ENCODE peak calls at places on chromosomes 1 and 21, in six cellular contexts. One of them, this sample, is unnamed.

GRCh38 chr1:11061652-11062365 is 2.0 kb upstream of the SRM start:
- DNase-seq in endothelial cell: no peak
- DNase-seq in sciatic nerve: no peak
- DNase-seq in NT2/D1: no peak
- DNase-seq in GF-D8: no peak
- DNase-seq in heart left ventricle: no peak
- DNase-seq in this sample: no peak

GRCh38 chr1:244361764-244362473 is 89.8 kb downstream of the ADSS2 start:
- DNase-seq in sciatic nerve: no peak
- DNase-seq in GF-D8: no peak
- DNase-seq in endothelial cell: no peak
- DNase-seq in heart left ventricle: no peak
- DNase-seq in NT2/D1: peak
- DNase-seq in this sample: peak

GRCh38 chr21:43942621-43943020 is 69.5 kb upstream of the TRAPPC10 start:
- DNase-seq in GF-D8: no peak
- DNase-seq in sciatic nerve: no peak
- DNase-seq in heart left ventricle: no peak
- DNase-seq in NT2/D1: no peak
- DNase-seq in endothelial cell: no peak
- DNase-seq in this sample: no peak

GRCh38 chr1:3467096-3468036 is 12.9 kb downstream of the ARHGEF16 start:
- DNase-seq in sciatic nerve: peak
- DNase-seq in heart left ventricle: no peak
- DNase-seq in endothelial cell: no peak
- DNase-seq in NT2/D1: no peak
- DNase-seq in GF-D8: no peak
- DNase-seq in this sample: no peak

GRCh38 chr1:3003039-3003940 is 18.0 kb upstream of the ACTRT2 start:
- DNase-seq in endothelial cell: no peak
- DNase-seq in GF-D8: no peak
- DNase-seq in NT2/D1: no peak
- DNase-seq in sciatic nerve: peak
- DNase-seq in heart left ventricle: no peak
- DNase-seq in this sample: no peak

GRCh38 chr1:182857212-182857611 is 18.1 kb downstream of the DHX9 start:
- DNase-seq in GF-D8: no peak
- DNase-seq in heart left ventricle: no peak
- DNase-seq in endothelial cell: no peak
- DNase-seq in NT2/D1: no peak
- DNase-seq in sciatic nerve: no peak
- DNase-seq in this sample: no peak

GRCh38 chr1:226912587-226913176 is 27.4 kb upstream of the COQ8A start:
- DNase-seq in endothelial cell: peak
- DNase-seq in GF-D8: no peak
- DNase-seq in NT2/D1: peak
- DNase-seq in sciatic nerve: no peak
- DNase-seq in heart left ventricle: peak
- DNase-seq in this sample: no peak

GRCh38 chr1:155196103-155196892 is 11.4 kb downstream of the THBS3 start:
- DNase-seq in heart left ventricle: no peak
- DNase-seq in GF-D8: no peak
- DNase-seq in NT2/D1: peak
- DNase-seq in sciatic nerve: peak
- DNase-seq in endothelial cell: no peak
- DNase-seq in this sample: no peak

GRCh38 chr1:71753746-71754145 is 528.6 kb downstream of the NEGR1 start:
- DNase-seq in endothelial cell: no peak
- DNase-seq in GF-D8: no peak
- DNase-seq in heart left ventricle: no peak
- DNase-seq in sciatic nerve: no peak
- DNase-seq in NT2/D1: no peak
- DNase-seq in this sample: no peak

GRCh38 chr1:21383785-21384401 is 56.0 kb upstream of the NBPF3 start:
- DNase-seq in heart left ventricle: no peak
- DNase-seq in GF-D8: no peak
- DNase-seq in sciatic nerve: no peak
- DNase-seq in NT2/D1: no peak
- DNase-seq in endothelial cell: no peak
- DNase-seq in this sample: no peak

GRCh38 chr1:58539553-58539952 is 7.0 kb downstream of the OMA1 start:
- DNase-seq in heart left ventricle: no peak
- DNase-seq in GF-D8: no peak
- DNase-seq in NT2/D1: no peak
- DNase-seq in sciatic nerve: no peak
- DNase-seq in endothelial cell: no peak
- DNase-seq in this sample: no peak

GRCh38 chr21:43925096-43925481 is 60.1 kb downstream of the AGPAT3 start:
- DNase-seq in GF-D8: no peak
- DNase-seq in endothelial cell: no peak
- DNase-seq in heart left ventricle: no peak
- DNase-seq in NT2/D1: no peak
- DNase-seq in sciatic nerve: no peak
- DNase-seq in this sample: no peak

GRCh38 chr1:78283691-78284090 is 207.1 kb upstream of the PTGFR start:
- DNase-seq in GF-D8: no peak
- DNase-seq in sciatic nerve: no peak
- DNase-seq in NT2/D1: no peak
- DNase-seq in endothelial cell: no peak
- DNase-seq in heart left ventricle: no peak
- DNase-seq in this sample: no peak

GRCh38 chr1:7116001-7116400 is 330.7 kb downstream of the CAMTA1 start:
- DNase-seq in sciatic nerve: no peak
- DNase-seq in GF-D8: no peak
- DNase-seq in NT2/D1: no peak
- DNase-seq in endothelial cell: no peak
- DNase-seq in heart left ventricle: no peak
- DNase-seq in this sample: no peak

GRCh38 chr1:11934295-11935039 is at the start of gene PLOD1:
- DNase-seq in GF-D8: peak
- DNase-seq in endothelial cell: peak
- DNase-seq in sciatic nerve: peak
- DNase-seq in NT2/D1: no peak
- DNase-seq in heart left ventricle: peak
- DNase-seq in this sample: no peak

GRCh38 chr21:35963920-35964451 is 96.3 kb downstream of the SETD4 start:
- DNase-seq in heart left ventricle: no peak
- DNase-seq in endothelial cell: no peak
- DNase-seq in sciatic nerve: no peak
- DNase-seq in NT2/D1: no peak
- DNase-seq in GF-D8: no peak
- DNase-seq in this sample: no peak

GRCh38 chr1:206002833-206003532 is at the start of gene RAB7B:
- DNase-seq in heart left ventricle: peak
- DNase-seq in sciatic nerve: peak
- DNase-seq in endothelial cell: no peak
- DNase-seq in NT2/D1: no peak
- DNase-seq in GF-D8: peak
- DNase-seq in this sample: no peak

GRCh38 chr1:182062223-182062622 is 711 bp upstream of the ZNF648 start:
- DNase-seq in sciatic nerve: no peak
- DNase-seq in GF-D8: no peak
- DNase-seq in NT2/D1: no peak
- DNase-seq in heart left ventricle: no peak
- DNase-seq in endothelial cell: no peak
- DNase-seq in this sample: no peak

GRCh38 chr1:160256396-160257046 is 5.8 kb downstream of the DCAF8 start:
- DNase-seq in NT2/D1: no peak
- DNase-seq in endothelial cell: no peak
- DNase-seq in sciatic nerve: no peak
- DNase-seq in GF-D8: no peak
- DNase-seq in heart left ventricle: no peak
- DNase-seq in this sample: no peak

GRCh38 chr1:43414634-43415223 is 25.0 kb downstream of the SZT2 start:
- DNase-seq in heart left ventricle: peak
- DNase-seq in sciatic nerve: no peak
- DNase-seq in NT2/D1: peak
- DNase-seq in GF-D8: peak
- DNase-seq in endothelial cell: peak
- DNase-seq in this sample: no peak

GRCh38 chr1:173330149-173330951 is 123.2 kb upstream of the TNFSF4 start:
- DNase-seq in NT2/D1: no peak
- DNase-seq in GF-D8: no peak
- DNase-seq in endothelial cell: no peak
- DNase-seq in heart left ventricle: peak
- DNase-seq in sciatic nerve: no peak
- DNase-seq in this sample: no peak

GRCh38 chr1:57307382-57307781 is 116.5 kb downstream of the DAB1 start:
- DNase-seq in sciatic nerve: no peak
- DNase-seq in GF-D8: no peak
- DNase-seq in NT2/D1: peak
- DNase-seq in heart left ventricle: peak
- DNase-seq in endothelial cell: no peak
- DNase-seq in this sample: no peak

This sample was measured in brain pericyte.